ENCODE peak calls at places on chromosomes 11 and 22, in seven cellular contexts. K is IMR-90, N is A549, R is H1, Y is HepG2, A is K562, M is HCT116. G is an unnamed sample.

GRCh38 chr11:92765965-92766371 is 203.5 kb upstream of the MTNR1B start:
- DNase-seq in Y (no peak), N (no peak), A (no peak), K (peak), M (no peak), R (peak), G (peak)

GRCh38 chr22:32697331-32697995 is 104.0 kb upstream of the TIMP3 start:
- DNase-seq in R (no peak), M (no peak), K (no peak), Y (peak), N (no peak), A (no peak), G (no peak)

GRCh38 chr22:45254789-45255261 is 14.1 kb upstream of the KIAA0930 start:
- DNase-seq in K (no peak), A (no peak), N (no peak), R (no peak), Y (no peak), M (no peak), G (no peak)

GRCh38 chr11:115990004-115990447 is 485.8 kb upstream of the CADM1 start:
- DNase-seq in N (no peak), M (no peak), Y (no peak), R (peak), A (peak), K (no peak), G (peak)

GRCh38 chr11:31102875-31103274 is 266.7 kb downstream of the DCDC1 start:
- DNase-seq in K (no peak), R (no peak), M (no peak), A (no peak), N (no peak), Y (no peak), G (no peak)

GRCh38 chr11:5620606-5621521 is 3.9 kb upstream of the TRIM34 start:
- DNase-seq in N (peak), R (no peak), K (peak), M (no peak), Y (peak), A (no peak), G (no peak)

GRCh38 chr11:17790453-17790852 is 55.9 kb downstream of the KCNC1 start:
- DNase-seq in A (no peak), R (no peak), M (no peak), K (peak), Y (no peak), N (peak), G (no peak)

GRCh38 chr22:38450234-38450797 is 4.7 kb downstream of the KCNJ4 start:
- DNase-seq in K (no peak), R (no peak), M (no peak), Y (no peak), A (no peak), N (no peak), G (no peak)

GRCh38 chr22:24952837-24953293 is 349 bp downstream of the KIAA1671 start:
- DNase-seq in R (peak), A (no peak), N (peak), Y (peak), M (peak), K (peak), G (peak)

GRCh38 chr11:125504580-125504979 is 8.5 kb upstream of the FEZ1 start:
- DNase-seq in N (no peak), K (no peak), Y (no peak), R (no peak), M (no peak), A (no peak), G (no peak)

GRCh38 chr11:76185931-76186401 is 20.3 kb downstream of the WNT11 start:
- DNase-seq in M (no peak), Y (no peak), R (no peak), N (no peak), A (no peak), K (no peak), G (peak)

GRCh38 chr22:50544078-50544745 is 1.5 kb upstream of the KLHDC7B start:
- DNase-seq in A (no peak), N (peak), M (no peak), R (peak), Y (no peak), K (peak), G (peak)

GRCh38 chr22:42283288-42284229 is 13.1 kb upstream of the TCF20 start:
- DNase-seq in A (peak), R (peak), Y (no peak), K (no peak), N (no peak), M (no peak), G (peak)

GRCh38 chr11:17770048-17770652 is 35.6 kb downstream of the KCNC1 start:
- DNase-seq in M (no peak), K (no peak), N (peak), Y (peak), R (no peak), A (peak), G (peak)

GRCh38 chr11:96004862-96005261 is 81.0 kb upstream of the MTMR2 start:
- DNase-seq in N (no peak), K (no peak), R (no peak), A (no peak), Y (no peak), M (no peak), G (no peak)

GRCh38 chr11:9651899-9652748 is 11.8 kb upstream of the SWAP70 start:
- DNase-seq in R (no peak), A (peak), Y (no peak), M (no peak), N (no peak), K (no peak), G (peak)

GRCh38 chr22:49871482-49871881 is 17.8 kb downstream of the ZBED4 start:
- DNase-seq in A (peak), Y (no peak), R (no peak), M (peak), K (no peak), N (no peak), G (no peak)

GRCh38 chr11:102361100-102362021 is 14.3 kb downstream of the BIRC2 start:
- DNase-seq in Y (no peak), A (no peak), M (no peak), R (no peak), K (peak), N (no peak), G (no peak)

GRCh38 chr22:50206599-50206998 is 5.8 kb downstream of the SELENOO start:
- DNase-seq in N (no peak), K (peak), M (no peak), Y (peak), R (peak), A (peak), G (peak)

GRCh38 chr22:37547249-37547741 is 13.0 kb upstream of the CDC42EP1 start:
- DNase-seq in A (no peak), M (no peak), R (no peak), K (no peak), N (no peak), Y (no peak), G (no peak)

GRCh38 chr11:15006139-15006759 is 34.1 kb upstream of the CALCA start:
- DNase-seq in K (peak), Y (peak), R (no peak), M (peak), N (no peak), A (peak), G (peak)

GRCh38 chr22:49623715-49624114 is 204.0 kb downstream of the BRD1 start:
- DNase-seq in N (no peak), M (no peak), K (no peak), A (no peak), Y (no peak), R (no peak), G (no peak)

GRCh38 chr11:85530596-85530995 is 96.5 kb downstream of the DLG2 start:
- DNase-seq in R (no peak), M (no peak), N (no peak), A (no peak), K (no peak), Y (no peak), G (no peak)

GRCh38 chr11:133833101-133833898 is 12.0 kb downstream of the SPATA19 start:
- DNase-seq in R (peak), Y (no peak), A (no peak), M (no peak), N (no peak), K (no peak), G (peak)

GRCh38 chr22:28544431-28544868 is 135.2 kb downstream of the TTC28 start:
- DNase-seq in N (no peak), R (no peak), K (peak), Y (no peak), A (no peak), M (no peak), G (no peak)

GRCh38 chr11:61775606-61776554 is 16.5 kb downstream of the TMEM258 start:
- DNase-seq in M (no peak), N (no peak), Y (no peak), A (peak), K (no peak), R (no peak), G (peak)

GRCh38 chr11:15109602-15110001 is 5.1 kb upstream of the INSC start:
- DNase-seq in N (no peak), M (no peak), Y (no peak), R (no peak), K (no peak), A (no peak), G (no peak)

GRCh38 chr11:70142171-70142875 is 60.8 kb upstream of the FADD start:
- DNase-seq in R (no peak), K (no peak), Y (no peak), M (peak), N (peak), A (no peak), G (no peak)

GRCh38 chr11:81104051-81104450 is 1629.6 kb downstream of the FAM181B start:
- DNase-seq in N (no peak), M (no peak), K (no peak), A (no peak), R (no peak), Y (no peak), G (no peak)

GRCh38 chr22:46606886-46607285 is 13.3 kb upstream of the GRAMD4 start:
- DNase-seq in R (no peak), K (no peak), Y (no peak), A (no peak), N (no peak), M (no peak), G (no peak)

GRCh38 chr22:24208012-24208749 is 26.9 kb downstream of the SUSD2 start:
- DNase-seq in R (no peak), M (peak), A (no peak), N (peak), Y (peak), K (peak), G (peak)

GRCh38 chr11:121372028-121372427 is 79.5 kb downstream of the SC5D start:
- DNase-seq in K (no peak), N (no peak), Y (no peak), A (no peak), M (no peak), R (no peak), G (no peak)

GRCh38 chr11:113249491-113249763 is 65.0 kb upstream of the TTC12 start:
- DNase-seq in Y (no peak), K (no peak), M (no peak), A (no peak), R (no peak), N (no peak), G (no peak)
- TF ChIP-seq RAD21 in Y (no peak), K (no peak), M (no peak), A (peak), R (peak), N (peak), G (peak)

GRCh38 chr11:58905716-58906547 is 33.4 kb upstream of the GLYATL1 start:
- DNase-seq in N (peak), M (no peak), K (peak), R (peak), A (peak), Y (no peak), G (peak)
- H3K27ac ChIP-seq in N (peak), M (no peak), K (no peak), R (no peak), A (no peak), Y (no peak), G (peak)

DNA sequence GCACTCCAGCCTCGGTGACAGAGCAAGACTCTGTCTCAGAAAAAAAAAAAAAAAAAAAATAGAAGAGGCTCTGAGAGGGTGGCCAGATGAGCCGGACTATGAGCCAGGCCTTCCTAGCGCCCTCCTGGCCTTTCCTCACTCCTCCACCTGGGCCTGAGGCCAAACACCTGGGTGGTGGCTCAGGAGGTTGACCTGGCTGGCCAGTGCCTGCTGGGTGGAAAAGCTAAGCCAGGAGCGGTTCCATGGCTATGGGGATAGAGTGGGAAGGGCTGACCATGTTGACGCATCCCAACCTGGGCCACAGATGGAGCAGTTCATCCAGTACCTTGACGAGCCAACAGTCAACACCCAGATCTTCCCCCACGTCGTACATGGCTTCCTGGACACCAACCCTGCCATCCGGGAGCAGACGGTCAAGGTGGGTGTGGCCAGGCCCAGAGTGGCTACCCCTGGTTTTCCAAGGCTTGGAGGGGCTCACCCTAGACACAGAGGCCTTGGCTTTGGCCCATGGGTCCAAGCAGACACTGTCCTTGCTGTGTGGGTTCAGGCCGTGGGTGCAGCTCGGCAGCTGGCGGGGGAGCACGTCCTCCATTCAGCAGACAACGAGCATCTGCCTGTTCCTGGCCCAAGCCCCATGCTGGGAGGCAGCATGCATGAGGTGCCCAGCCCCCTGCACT is 7.6 kb downstream of the SCYL1 start:
- DNase-seq in N (no peak), K (no peak), Y (no peak), M (no peak), R (no peak), A (no peak), G (no peak)
- TF ChIP-seq RAD21 in N (no peak), K (no peak), Y (no peak), M (no peak), R (no peak), A (no peak), G (no peak)

GRCh38 chr11:46341454-46341853 is 5.8 kb upstream of the DGKZ start:
- DNase-seq in R (no peak), M (no peak), N (no peak), Y (no peak), A (no peak), K (no peak), G (no peak)
- H3K27ac ChIP-seq in R (no peak), M (no peak), N (no peak), Y (no peak), A (no peak), K (no peak), G (no peak)

GRCh38 chr11:100876826-100877545 is 189.9 kb downstream of the ARHGAP42 start:
- DNase-seq in M (no peak), R (no peak), A (no peak), Y (no peak), N (no peak), K (peak), G (no peak)
- TF ChIP-seq RAD21 in M (no peak), R (no peak), A (no peak), Y (no peak), N (no peak), K (no peak), G (no peak)

GRCh38 chr11:113778111-113778910 is 1.3 kb upstream of the CLDN25 start:
- DNase-seq in A (no peak), K (peak), Y (peak), N (no peak), M (no peak), R (no peak), G (peak)
- H3K27ac ChIP-seq in A (no peak), K (no peak), Y (no peak), N (no peak), M (no peak), R (no peak), G (no peak)